ENCODE peak calls at places on chromosome 12, in nine cellular contexts. R is foreskin fibroblast, Y is NCI-H2107, I is adipocyte, X is lung microvascular endothelial cell, E is nephron progenitor cell, Q is NCI-H1694, V is AG08395, M is Calu3. K is an unnamed sample.

GRCh38 chr12:14716848-14717444 is 20.5 kb upstream of the GUCY2C start:
- DNase-seq in R (peak; percentile 59), Y (no peak), I (peak; percentile 66), X (peak; percentile 66), E (peak; percentile 20), Q (peak; percentile 32), V (peak; percentile 29), M (peak; percentile 55), K (peak; percentile 13)

GRCh38 chr12:108241961-108242360 is 97.2 kb downstream of the CMKLR1 start:
- DNase-seq in R (no peak), Y (no peak), I (no peak), X (no peak), E (no peak), Q (no peak), V (no peak), M (no peak), K (no peak)

GRCh38 chr12:14845350-14845750 is 2.0 kb upstream of the ART4 start:
- DNase-seq in R (peak; percentile 75), Y (peak; percentile 51), I (peak; percentile 89), X (peak; percentile 77), E (peak; percentile 39), Q (peak; percentile 89), V (peak; percentile 63), M (peak; percentile 50), K (peak; percentile 15)

GRCh38 chr12:116882742-116883141 is 1.5 kb upstream of the HRK start:
- DNase-seq in R (peak; percentile 60), Y (no peak), I (peak; percentile 24), X (peak; percentile 33), E (no peak), Q (peak; percentile 31), V (peak; percentile 61), M (no peak), K (peak; percentile 69)

GRCh38 chr12:116324684-116325664 is 47.5 kb upstream of the MED13L start:
- DNase-seq in R (no peak), Y (no peak), I (no peak), X (peak; percentile 21), E (no peak), Q (no peak), V (no peak), M (no peak), K (no peak)

GRCh38 chr12:112349440-112349839 is 32.8 kb downstream of the HECTD4 start:
- DNase-seq in R (peak; percentile 19), Y (no peak), I (no peak), X (peak; percentile 74), E (no peak), Q (peak; percentile 77), V (no peak), M (no peak), K (no peak)

GRCh38 chr12:33431648-33432047 is 8.0 kb downstream of the SYT10 start:
- DNase-seq in R (no peak), Y (no peak), I (no peak), X (no peak), E (no peak), Q (no peak), V (no peak), M (no peak), K (no peak)

GRCh38 chr12:6554168-6554989 is 1.5 kb downstream of the IFFO1 start:
- DNase-seq in R (peak; percentile 87), Y (peak; percentile 51), I (peak; percentile 85), X (peak; percentile 89), E (peak; percentile 88), Q (peak; percentile 35), V (peak; percentile 66), M (peak; percentile 69), K (peak; percentile 92)

GRCh38 chr12:75954076-75954475 is 77.5 kb downstream of the PHLDA1 start:
- DNase-seq in R (peak; percentile 95), Y (no peak), I (peak; percentile 82), X (peak; percentile 95), E (no peak), Q (no peak), V (peak; percentile 95), M (peak; percentile 62), K (peak; percentile 31)

GRCh38 chr12:109910969-109911348 is 10.9 kb downstream of the TCHP start:
- DNase-seq in R (peak; percentile 52), Y (no peak), I (no peak), X (peak; percentile 61), E (peak; percentile 34), Q (no peak), V (peak; percentile 45), M (peak; percentile 36), K (peak; percentile 94)

GRCh38 chr12:20629414-20630156 is 65.5 kb upstream of the SLCO1C1 start:
- DNase-seq in R (peak; percentile 14), Y (no peak), I (peak; percentile 70), X (peak; percentile 8), E (no peak), Q (no peak), V (peak; percentile 5), M (peak; percentile 62), K (no peak)

GRCh38 chr12:39935275-39935674 is 170.6 kb downstream of the SLC2A13 start:
- DNase-seq in R (peak; percentile 46), Y (no peak), I (peak; percentile 36), X (peak; percentile 44), E (no peak), Q (no peak), V (peak; percentile 26), M (no peak), K (no peak)

K was measured in 8988T.